ENCODE peak calls at places on chromosomes 6 and 20, in four cellular contexts. C is heart right ventricle, X is stomach, H is Calu3. W is an unnamed sample.

GRCh38 chr20:41664584-41664983 is 46.4 kb upstream of the CHD6 start:
- DNase-seq in H (no peak), C (no peak), X (no peak), W (no peak)

GRCh38 chr6:68760941-68761676 is 126.0 kb downstream of the ADGRB3 start:
- DNase-seq in H (no peak), X (no peak), C (no peak), W (no peak)

GRCh38 chr6:1267057-1267732 is 44.7 kb upstream of the FOXQ1 start:
- DNase-seq in C (no peak), H (peak; percentile 28), X (no peak), W (no peak)

GRCh38 chr6:117473401-117473800 is 9.1 kb upstream of the DCBLD1 start:
- DNase-seq in C (no peak), X (no peak), H (no peak), W (no peak)

GRCh38 chr6:39314273-39314790 is at the start of gene KCNK17:
- DNase-seq in C (no peak), H (no peak), X (no peak), W (no peak)

GRCh38 chr6:74578339-74578738 is 627.5 kb downstream of the COL12A1 start:
- DNase-seq in X (no peak), H (no peak), C (no peak), W (no peak)

GRCh38 chr20:60700728-60701127 is 551.3 kb upstream of the CDH4 start:
- DNase-seq in H (no peak), C (no peak), X (no peak), W (no peak)

GRCh38 chr6:68333444-68333843 is 301.6 kb upstream of the ADGRB3 start:
- DNase-seq in H (no peak), X (no peak), C (no peak), W (no peak)

GRCh38 chr6:2970034-2970685 is 1.2 kb downstream of the SERPINB6 start:
- DNase-seq in X (no peak), C (no peak), H (no peak), W (no peak)

GRCh38 chr6:14386263-14386981 is 268.9 kb downstream of the CD83 start:
- DNase-seq in H (no peak), C (no peak), X (no peak), W (no peak)

GRCh38 chr20:9884666-9885065 is 45.8 kb upstream of the PAK5 start:
- DNase-seq in X (no peak), H (no peak), C (no peak), W (no peak)
- TF ChIP-seq CTCF in X (no peak), H (no peak), C (no peak), W (no peak)

DNA sequence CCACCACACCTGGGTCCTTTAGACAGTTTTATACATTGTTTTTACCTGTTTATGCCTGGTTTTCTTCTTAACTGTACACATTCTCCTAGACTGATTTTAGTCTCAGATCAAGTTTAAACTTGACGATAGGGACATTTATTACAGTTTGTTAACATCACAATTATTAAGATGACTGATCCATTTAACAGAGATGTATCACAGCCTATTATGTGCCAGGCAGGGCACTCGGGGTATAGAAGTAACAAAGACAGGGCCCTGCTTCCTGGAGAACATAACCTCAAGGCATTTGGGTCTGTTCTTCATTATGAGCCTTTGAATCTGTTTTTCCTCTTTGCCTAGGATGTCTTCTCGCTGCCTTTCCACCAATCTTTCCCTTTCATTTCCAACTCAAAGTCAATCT is 380.5 kb downstream of the ESR1 start:
- DNase-seq in H (no peak), X (no peak), C (no peak), W (no peak)
- TF ChIP-seq CTCF in H (no peak), X (no peak), C (no peak), W (no peak)

GRCh38 chr6:144063744-144064401 is 31.5 kb downstream of the SF3B5 start:
- DNase-seq in C (peak; percentile 75), X (peak; percentile 93), H (peak; percentile 84), W (peak; percentile 96)
- TF ChIP-seq CTCF in C (peak; percentile 42), X (no peak), H (no peak), W (peak; percentile 27)

DNA sequence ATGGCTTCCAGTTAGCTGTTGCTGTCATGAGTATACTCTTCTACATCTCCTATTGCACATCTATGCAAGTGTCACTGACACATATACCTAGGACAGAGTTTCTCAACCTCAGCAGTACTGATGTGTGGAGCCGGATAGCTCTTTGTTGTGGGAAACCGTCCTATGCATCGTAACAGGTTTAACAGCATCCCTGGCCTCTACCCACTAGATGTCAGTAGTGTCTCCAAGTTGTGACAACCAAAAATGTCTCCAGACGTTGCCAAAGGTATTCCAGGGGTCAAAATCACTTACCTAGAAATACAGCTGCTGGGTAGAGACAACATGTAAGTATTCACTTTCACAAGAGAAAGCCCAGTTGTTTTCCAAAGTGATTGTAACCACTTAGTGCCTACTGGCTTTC is 637.6 kb downstream of the RNF144B start:
- DNase-seq in H (peak; percentile 18), X (no peak), C (peak; percentile 25), W (no peak)
- TF ChIP-seq CTCF in H (no peak), X (no peak), C (peak; percentile 49), W (no peak)

GRCh38 chr6:105072799-105073199 is 107.0 kb downstream of the POPDC3 start:
- DNase-seq in X (no peak), H (no peak), C (no peak), W (no peak)
- TF ChIP-seq CTCF in X (no peak), H (no peak), C (no peak), W (no peak)

GRCh38 chr6:79127660-79128059 is 49.6 kb upstream of the PHIP start:
- DNase-seq in H (peak; percentile 14), X (no peak), C (no peak), W (no peak)
- TF ChIP-seq CTCF in H (no peak), X (no peak), C (no peak), W (no peak)

GRCh38 chr20:52001999-52002666 is 189.4 kb downstream of the ZFP64 start:
- DNase-seq in H (peak; percentile 33), X (no peak), C (no peak), W (no peak)
- TF ChIP-seq CTCF in H (no peak), X (no peak), C (no peak), W (no peak)

DNA sequence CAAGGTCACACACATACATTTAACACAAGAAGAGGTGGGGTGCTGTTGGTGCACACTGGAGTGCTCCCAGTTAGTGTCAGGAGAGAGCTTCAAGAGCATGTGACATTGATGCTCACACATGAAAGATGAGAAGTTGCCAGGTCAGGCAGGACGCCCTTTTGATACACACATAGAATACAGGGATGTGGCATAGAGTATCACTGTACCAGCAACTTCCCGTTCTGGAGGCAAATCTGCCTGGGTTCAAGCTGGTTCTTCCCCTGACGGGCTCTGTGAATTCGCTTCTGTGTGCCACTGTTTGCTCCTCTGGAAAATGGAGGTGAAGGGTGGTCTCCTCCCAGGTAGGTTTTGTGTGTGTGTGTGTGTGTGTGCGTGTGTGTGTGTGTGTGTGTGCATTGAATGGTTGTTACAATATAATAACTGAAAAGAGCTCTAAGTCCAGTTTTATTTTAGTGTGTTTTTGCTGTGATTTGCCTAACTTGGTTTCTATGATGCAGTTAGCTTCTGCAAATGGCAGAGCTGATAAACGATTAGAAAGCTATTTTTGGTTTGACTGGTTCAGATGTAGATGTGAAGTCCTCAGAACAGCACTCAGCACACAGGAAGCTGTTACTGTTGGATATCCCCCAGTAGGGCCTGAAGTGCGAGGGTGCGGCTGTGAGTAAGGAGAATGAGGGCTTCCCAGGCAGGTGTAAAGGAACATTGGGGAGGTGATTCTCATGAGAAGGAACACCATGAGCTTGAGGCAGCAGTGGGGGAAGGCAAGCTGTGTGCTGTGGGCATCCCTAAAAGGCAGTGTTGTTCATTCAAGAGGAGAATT is 53.4 kb downstream of the HIVEP1 start:
- DNase-seq in H (no peak), C (no peak), X (no peak), W (no peak)
- TF ChIP-seq CTCF in H (no peak), C (no peak), X (no peak), W (no peak)

GRCh38 chr20:50282592-50283241 is 92.1 kb downstream of the CEBPB start:
- DNase-seq in H (no peak), C (no peak), X (no peak), W (no peak)
- TF ChIP-seq CTCF in H (no peak), C (peak; percentile 17), X (no peak), W (no peak)

GRCh38 chr6:7251861-7252260 is 61.1 kb downstream of the SSR1 start:
- DNase-seq in H (no peak), C (no peak), X (no peak), W (no peak)
- TF ChIP-seq CTCF in H (no peak), C (no peak), X (no peak), W (no peak)